ENCODE peak calls at places on chromosomes 1 and 21, in ten cellular contexts. C is uterus; M is CD8-positive, alpha-beta T cell; T is heart left ventricle; A is fibroblast of villous mesenchyme; D is activated CD8-positive, alpha-beta T cell treated with anti-CD3 and anti-CD28 coated beads for 36 hours; E is mucosa of descending colon; Y is fibroblast of the aortic adventitia; K is B cell; L is astrocyte of the spinal cord. R is an unnamed sample.

GRCh38 chr1:58358311-58358710 is 188.2 kb downstream of the OMA1 start:
- DNase-seq in C (peak), M (no peak), T (no peak), A (peak), D (no peak), E (no peak), Y (no peak), K (no peak), L (peak), R (no peak)

GRCh38 chr1:16224472-16224871 is 12.0 kb upstream of the ARHGEF19 start:
- DNase-seq in C (no peak), M (no peak), T (no peak), A (no peak), D (no peak), E (no peak), Y (no peak), K (no peak), L (no peak), R (no peak)

GRCh38 chr1:58783993-58784757 is at the start of gene JUN:
- DNase-seq in C (peak), M (peak), T (peak), A (peak), D (peak), E (peak), Y (peak), K (peak), L (peak), R (peak)

GRCh38 chr1:7885513-7886298 is 32.8 kb upstream of the UTS2 start:
- DNase-seq in C (peak), M (peak), T (no peak), A (no peak), D (peak), E (peak), Y (no peak), K (peak), L (no peak), R (no peak)

GRCh38 chr1:203408485-203409229 is 57.7 kb upstream of the FMOD start:
- DNase-seq in C (peak), M (no peak), T (peak), A (peak), D (no peak), E (peak), Y (peak), K (no peak), L (peak), R (no peak)

GRCh38 chr1:157490337-157491165 is 61.8 kb downstream of the FCRL5 start:
- DNase-seq in C (peak), M (no peak), T (peak), A (peak), D (peak), E (peak), Y (peak), K (peak), L (peak), R (no peak)

GRCh38 chr1:232271991-232272589 is 357.8 kb downstream of the SIPA1L2 start:
- DNase-seq in C (no peak), M (no peak), T (no peak), A (peak), D (no peak), E (no peak), Y (peak), K (no peak), L (peak), R (no peak)

GRCh38 chr1:3433076-3433475 is 21.4 kb upstream of the ARHGEF16 start:
- DNase-seq in C (no peak), M (no peak), T (no peak), A (no peak), D (no peak), E (peak), Y (no peak), K (no peak), L (no peak), R (peak)

GRCh38 chr1:209030454-209031167 is 552.9 kb upstream of the CAMK1G start:
- DNase-seq in C (no peak), M (no peak), T (no peak), A (no peak), D (no peak), E (no peak), Y (no peak), K (no peak), L (no peak), R (no peak)

GRCh38 chr21:42499430-42500106 is 3.5 kb upstream of the RSPH1 start:
- DNase-seq in C (no peak), M (no peak), T (no peak), A (no peak), D (no peak), E (no peak), Y (no peak), K (no peak), L (no peak), R (peak)

GRCh38 chr1:222918746-222919477 is 104.1 kb downstream of the DISP1 start:
- DNase-seq in C (no peak), M (no peak), T (no peak), A (no peak), D (no peak), E (no peak), Y (no peak), K (no peak), L (no peak), R (no peak)

GRCh38 chr1:56472860-56473259 is 106.5 kb downstream of the PLPP3 start:
- DNase-seq in C (no peak), M (no peak), T (no peak), A (no peak), D (no peak), E (no peak), Y (no peak), K (peak), L (no peak), R (no peak)

DNA sequence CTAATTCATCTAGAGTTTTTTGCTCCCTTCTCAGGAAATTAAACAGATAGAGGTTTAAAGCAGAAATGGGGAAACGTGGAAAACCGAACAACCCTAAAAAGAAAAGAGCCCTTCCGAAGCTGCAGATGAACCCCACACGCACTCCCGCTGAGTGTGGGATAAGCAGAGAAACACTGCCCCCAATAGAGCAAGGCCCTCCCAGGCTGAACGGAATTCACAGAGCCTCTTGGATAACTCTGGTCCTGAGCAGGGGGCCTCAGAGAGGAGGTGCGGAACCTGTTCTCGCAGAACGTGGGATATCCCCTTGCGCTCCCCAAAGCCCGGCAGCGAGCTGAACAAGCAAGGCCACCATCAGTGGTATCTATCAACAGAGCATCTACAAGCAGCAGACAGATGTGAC is 44.9 kb downstream of the SSBP3 start:
- DNase-seq in C (peak), M (no peak), T (no peak), A (no peak), D (no peak), E (no peak), Y (no peak), K (no peak), L (no peak), R (no peak)
- TF ChIP-seq CTCF in C (peak), M (no peak), T (no peak), A (peak), D (no peak), E (no peak), Y (no peak), K (no peak), L (no peak), R (peak)

GRCh38 chr1:187051618-187052232 is 223.0 kb downstream of the PLA2G4A start:
- DNase-seq in C (no peak), M (no peak), T (no peak), A (peak), D (no peak), E (no peak), Y (peak), K (peak), L (peak), R (no peak)
- TF ChIP-seq CTCF in C (peak), M (peak), T (peak), A (peak), D (peak), E (no peak), Y (peak), K (peak), L (peak), R (peak)

DNA sequence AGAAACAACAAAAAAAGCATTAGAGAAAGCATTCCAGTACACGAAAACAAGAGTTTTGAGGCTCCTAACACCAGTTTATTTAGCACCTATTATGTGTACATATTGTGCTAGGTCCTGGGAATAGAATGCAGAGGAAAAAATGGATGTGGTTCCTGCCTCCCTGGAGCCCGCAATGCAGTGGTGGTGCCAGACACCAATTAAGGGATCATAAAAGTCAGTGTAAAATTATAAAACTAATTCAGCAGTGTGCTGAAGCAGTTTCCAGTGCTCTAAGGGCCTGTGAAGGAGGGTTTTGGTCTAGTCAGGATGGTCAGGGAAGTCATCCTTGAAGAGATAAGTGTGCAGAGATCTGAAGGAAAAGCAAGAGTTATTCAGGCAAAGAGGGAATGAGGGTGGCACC is 65.1 kb upstream of the IFNLR1 start:
- DNase-seq in C (no peak), M (no peak), T (no peak), A (no peak), D (no peak), E (no peak), Y (no peak), K (no peak), L (no peak), R (no peak)
- TF ChIP-seq CTCF in C (no peak), M (no peak), T (no peak), A (no peak), D (no peak), E (no peak), Y (no peak), K (no peak), L (no peak), R (no peak)

GRCh38 chr21:34724857-34725195 is 56.0 kb downstream of the CLIC6 start:
- DNase-seq in C (no peak), M (no peak), T (no peak), A (no peak), D (no peak), E (no peak), Y (peak), K (no peak), L (no peak), R (no peak)

GRCh38 chr21:34728479-34728878 is 59.7 kb downstream of the CLIC6 start:
- DNase-seq in C (no peak), M (no peak), T (no peak), A (no peak), D (no peak), E (no peak), Y (no peak), K (no peak), L (no peak), R (no peak)

GRCh38 chr21:34726627-34727337 is 58.0 kb downstream of the CLIC6 start:
- DNase-seq in C (no peak), M (no peak), T (no peak), A (peak), D (no peak), E (no peak), Y (no peak), K (no peak), L (no peak), R (no peak)

GRCh38 chr21:34724131-34724856 is 55.5 kb downstream of the CLIC6 start:
- DNase-seq in C (no peak), M (no peak), T (no peak), A (no peak), D (no peak), E (no peak), Y (peak), K (no peak), L (no peak), R (no peak)

GRCh38 chr21:34722684-34723300 is 54.0 kb downstream of the CLIC6 start:
- DNase-seq in C (no peak), M (peak), T (no peak), A (no peak), D (peak), E (no peak), Y (no peak), K (peak), L (no peak), R (no peak)
- TF ChIP-seq CTCF in C (no peak), M (peak), T (peak), A (peak), D (peak), E (peak), Y (peak), K (peak), L (peak), R (peak)

GRCh38 chr1:78688701-78689100 is 39.1 kb downstream of the IFI44 start:
- DNase-seq in C (no peak), M (no peak), T (no peak), A (peak), D (no peak), E (no peak), Y (peak), K (no peak), L (peak), R (no peak)
- TF ChIP-seq CTCF in C (peak), M (no peak), T (no peak), A (peak), D (no peak), E (no peak), Y (peak), K (no peak), L (peak), R (peak)

GRCh38 chr1:212110617-212111016 is 75.1 kb downstream of the DTL start:
- DNase-seq in C (no peak), M (no peak), T (peak), A (peak), D (no peak), E (no peak), Y (peak), K (no peak), L (peak), R (no peak)
- TF ChIP-seq CTCF in C (no peak), M (no peak), T (no peak), A (peak), D (no peak), E (no peak), Y (peak), K (no peak), L (peak), R (peak)

DNA sequence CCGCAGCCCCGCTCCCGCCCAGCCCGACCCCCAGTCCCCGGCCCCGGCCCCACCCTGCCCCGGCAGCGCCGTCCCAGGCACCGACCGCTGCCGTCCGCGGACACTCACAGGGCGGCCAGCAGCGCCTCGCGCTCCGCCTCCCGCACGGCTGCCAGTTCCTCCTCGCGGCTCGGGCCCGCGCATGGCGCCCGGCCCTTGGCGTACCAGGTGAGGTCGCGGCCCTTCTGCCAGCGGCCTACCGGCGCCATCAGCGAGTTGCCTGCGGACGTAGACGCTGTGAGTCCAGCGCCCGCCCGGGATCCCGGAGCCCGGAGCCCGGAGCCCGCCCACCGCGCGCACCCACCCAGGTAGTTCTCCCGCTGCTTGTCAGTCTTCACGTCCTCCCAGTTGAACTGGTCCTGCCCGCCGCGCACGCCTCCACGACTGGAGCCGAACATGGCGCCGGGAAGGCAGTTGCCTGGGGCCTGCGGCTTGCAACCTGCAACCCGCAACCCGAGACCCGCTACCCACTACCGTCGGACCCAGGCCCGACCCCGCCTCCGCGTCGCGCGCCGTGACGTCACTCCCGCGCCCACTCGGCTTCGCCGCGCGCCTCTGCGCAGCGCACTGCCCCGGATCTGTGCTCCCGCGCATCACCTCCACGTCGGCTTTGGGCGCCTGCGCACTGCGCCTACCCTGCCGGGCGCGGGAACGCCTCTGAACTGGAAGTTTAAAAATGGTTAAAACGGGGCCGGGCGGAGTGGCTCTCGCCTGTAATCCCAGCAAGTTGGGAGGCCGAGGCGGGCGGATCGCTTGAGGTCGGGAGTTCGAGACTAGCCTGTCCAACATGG is at the start of gene C1orf35:
- DNase-seq in C (peak), M (peak), T (peak), A (peak), D (peak), E (peak), Y (peak), K (peak), L (peak), R (no peak)
- TF ChIP-seq CTCF in C (peak), M (no peak), T (no peak), A (no peak), D (no peak), E (no peak), Y (no peak), K (no peak), L (no peak), R (no peak)

R was measured in chondrocyte.